ENCODE peak calls at places on chromosomes 4 and X, in six cellular contexts. W is psoas muscle, I is heart right ventricle, D is ascending aorta, C is AG10803, S is uterus. X is an unnamed sample.

GRCh38 chr4:26074672-26075071 is 160.7 kb downstream of the SMIM20 start:
- DNase-seq in W (no peak), I (peak), D (no peak), C (no peak), S (no peak), X (no peak)

GRCh38 chr4:20462426-20463175 is 210.9 kb downstream of the SLIT2 start:
- DNase-seq in W (no peak), I (no peak), D (no peak), C (peak), S (no peak), X (no peak)

GRCh38 chrX:19798423-19798822 is 89.0 kb downstream of the SH3KBP1 start:
- DNase-seq in W (no peak), I (no peak), D (no peak), C (no peak), S (no peak), X (no peak)

GRCh38 chrX:150889131-150889530 is 9.3 kb downstream of the CD99L2 start:
- DNase-seq in W (no peak), I (no peak), D (no peak), C (no peak), S (no peak), X (no peak)

GRCh38 chr4:128570380-128570779 is 239.1 kb upstream of the JADE1 start:
- DNase-seq in W (peak), I (no peak), D (peak), C (peak), S (peak), X (no peak)

GRCh38 chr4:180485407-180485806 is 1757.8 kb upstream of the TENM3 start:
- DNase-seq in W (no peak), I (no peak), D (no peak), C (no peak), S (no peak), X (no peak)

GRCh38 chr4:138266948-138267347 is 24.8 kb upstream of the SLC7A11 start:
- DNase-seq in W (no peak), I (no peak), D (no peak), C (no peak), S (no peak), X (no peak)

GRCh38 chr4:95580226-95580625 is 31.5 kb upstream of the UNC5C start:
- DNase-seq in W (no peak), I (no peak), D (no peak), C (no peak), S (no peak), X (no peak)

GRCh38 chr4:76199664-76200211 is 13.9 kb downstream of the SCARB2 start:
- DNase-seq in W (no peak), I (no peak), D (no peak), C (no peak), S (no peak), X (no peak)

GRCh38 chrX:105876658-105877057 is 54.3 kb downstream of the NRK start:
- DNase-seq in W (no peak), I (no peak), D (no peak), C (no peak), S (no peak), X (no peak)

GRCh38 chrX:111352424-111352823 is 59.6 kb downstream of the DCX start:
- DNase-seq in W (peak), I (peak), D (no peak), C (peak), S (peak), X (no peak)

GRCh38 chr4:156243015-156243414 is 289.3 kb upstream of the CTSO start:
- DNase-seq in W (no peak), I (no peak), D (no peak), C (no peak), S (no peak), X (no peak)

GRCh38 chrX:100600340-100600739 is 15.6 kb downstream of the TNMD start:
- DNase-seq in W (no peak), I (no peak), D (no peak), C (no peak), S (no peak), X (no peak)

GRCh38 chr4:152942346-152942745 is 6.2 kb downstream of the FHDC1 start:
- DNase-seq in W (no peak), I (no peak), D (no peak), C (no peak), S (no peak), X (no peak)
- TF ChIP-seq CTCF in W (no peak), I (no peak), D (no peak), C (no peak), S (no peak), X (no peak)

DNA sequence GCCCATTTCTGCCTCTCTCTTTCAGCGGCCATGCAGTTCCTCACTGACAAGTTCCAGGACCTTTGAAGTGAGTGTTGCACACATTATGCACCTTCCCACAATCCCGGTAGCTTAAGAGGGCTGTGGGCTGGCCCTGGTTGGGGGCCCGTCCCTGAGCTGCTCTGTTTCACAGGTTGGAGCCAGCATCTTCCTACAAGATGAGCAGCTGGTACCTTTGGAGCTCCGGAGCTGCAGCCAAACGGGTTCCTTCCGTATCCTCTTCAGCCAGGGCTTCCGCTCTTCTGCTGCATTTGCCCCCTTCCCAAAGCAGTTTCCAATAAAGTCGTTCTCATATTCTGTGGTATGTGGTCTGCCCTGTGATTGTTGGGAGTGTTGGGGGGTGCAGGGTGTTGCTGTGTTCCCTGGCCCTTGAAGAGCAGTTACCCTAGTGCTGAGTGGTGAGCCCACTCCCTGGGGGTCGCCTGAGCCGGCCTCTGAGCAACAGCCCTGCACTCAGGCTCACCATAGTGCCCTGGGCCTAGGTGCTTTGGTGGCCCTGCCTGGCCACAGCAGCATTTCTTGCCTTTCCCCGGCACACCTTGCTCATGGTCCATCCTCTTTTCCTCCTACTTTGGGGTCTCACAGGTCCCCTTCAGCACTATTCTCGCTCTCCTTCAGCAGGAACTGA is 60.4 kb downstream of the CXorf49B start:
- DNase-seq in W (no peak), I (no peak), D (no peak), C (no peak), S (no peak), X (no peak)
- H3K4me3 ChIP-seq in W (no peak), I (no peak), D (no peak), C (no peak), S (no peak), X (no peak)

GRCh38 chr4:98682719-98683118 is 24.3 kb upstream of the TSPAN5 start:
- DNase-seq in W (no peak), I (no peak), D (no peak), C (peak), S (no peak), X (no peak)
- TF ChIP-seq CTCF in W (no peak), I (no peak), D (no peak), C (no peak), S (no peak), X (no peak)

GRCh38 chr4:46123872-46124755 is at the start of gene GABRG1:
- DNase-seq in W (no peak), I (no peak), D (no peak), C (no peak), S (no peak), X (no peak)
- H3K4me3 ChIP-seq in W (no peak), I (no peak), D (no peak), C (no peak), S (no peak), X (no peak)

GRCh38 chr4:52957791-52958190 is 95.7 kb downstream of the RASL11B start:
- DNase-seq in W (no peak), I (no peak), D (no peak), C (peak), S (no peak), X (no peak)
- TF ChIP-seq CTCF in W (no peak), I (no peak), D (no peak), C (no peak), S (no peak), X (no peak)

GRCh38 chr4:183788308-183788707 is 116.8 kb upstream of the STOX2 start:
- DNase-seq in W (no peak), I (no peak), D (no peak), C (no peak), S (no peak), X (no peak)

GRCh38 chr4:183789657-183790056 is 115.5 kb upstream of the STOX2 start:
- DNase-seq in W (no peak), I (no peak), D (no peak), C (no peak), S (no peak), X (no peak)

GRCh38 chr4:183783933-183784622 is 121.0 kb upstream of the STOX2 start:
- DNase-seq in W (no peak), I (peak), D (no peak), C (peak), S (no peak), X (peak)
- H3K4me3 ChIP-seq in W (no peak), I (no peak), D (no peak), C (no peak), S (no peak), X (no peak)

GRCh38 chrX:130336531-130336930 is 3.2 kb upstream of the SLC25A14 start:
- DNase-seq in W (no peak), I (no peak), D (no peak), C (no peak), S (no peak), X (no peak)
- TF ChIP-seq CTCF in W (no peak), I (no peak), D (no peak), C (no peak), S (no peak), X (no peak)

GRCh38 chr4:3371038-3371437 is 70.7 kb upstream of the HGFAC start:
- DNase-seq in W (no peak), I (no peak), D (no peak), C (no peak), S (no peak), X (no peak)
- H3K4me3 ChIP-seq in W (no peak), I (no peak), D (no peak), C (no peak), S (no peak), X (no peak)